ENCODE peak calls at places on chromosomes 13 and 19, in eight cellular contexts. U is lower lobe of right lung, W is brain microvascular endothelial cell, H is PC-9, Q is GM23338, E is cardiac muscle cell, G is Peyer's patch, F is H9. O is an unnamed sample.

GRCh38 chr19:30857388-30857787 is 485.2 kb downstream of the ZNF536 start:
- DNase-seq in U (no peak), W (no peak), H (no peak), Q (peak), E (no peak), G (peak), F (peak), O (no peak)

GRCh38 chr19:8466018-8466417 is 21.2 kb downstream of the HNRNPM start:
- DNase-seq in U (no peak), W (no peak), H (no peak), Q (no peak), E (no peak), G (no peak), F (no peak), O (no peak)

GRCh38 chr13:99655351-99656091 is 154.2 kb downstream of the TM9SF2 start:
- DNase-seq in U (no peak), W (peak), H (no peak), Q (no peak), E (no peak), G (peak), F (no peak), O (no peak)

GRCh38 chr13:28047784-28048388 is 52.5 kb downstream of the FLT3 start:
- DNase-seq in U (no peak), W (peak), H (peak), Q (no peak), E (no peak), G (no peak), F (no peak), O (no peak)

GRCh38 chr13:42478531-42479156 is 95.3 kb upstream of the TNFSF11 start:
- DNase-seq in U (no peak), W (peak), H (no peak), Q (peak), E (peak), G (no peak), F (no peak), O (no peak)

GRCh38 chr19:10617409-10618121 is 7.8 kb upstream of the SLC44A2 start:
- DNase-seq in U (no peak), W (peak), H (peak), Q (no peak), E (no peak), G (no peak), F (no peak), O (no peak)

GRCh38 chr19:42629191-42629590 is 34.5 kb upstream of the CEACAM8 start:
- DNase-seq in U (no peak), W (no peak), H (no peak), Q (no peak), E (no peak), G (no peak), F (no peak), O (no peak)

GRCh38 chr19:58356236-58356970 is 3.1 kb upstream of the A1BG start:
- DNase-seq in U (peak), W (no peak), H (no peak), Q (peak), E (no peak), G (no peak), F (no peak), O (no peak)

GRCh38 chr13:21081926-21082325 is 20.5 kb upstream of the LATS2 start:
- DNase-seq in U (no peak), W (no peak), H (no peak), Q (no peak), E (no peak), G (no peak), F (no peak), O (no peak)
- H3K27ac ChIP-seq in U (no peak), W (no peak), H (no peak), Q (no peak), E (no peak), G (no peak), F (no peak), O (no peak)

DNA sequence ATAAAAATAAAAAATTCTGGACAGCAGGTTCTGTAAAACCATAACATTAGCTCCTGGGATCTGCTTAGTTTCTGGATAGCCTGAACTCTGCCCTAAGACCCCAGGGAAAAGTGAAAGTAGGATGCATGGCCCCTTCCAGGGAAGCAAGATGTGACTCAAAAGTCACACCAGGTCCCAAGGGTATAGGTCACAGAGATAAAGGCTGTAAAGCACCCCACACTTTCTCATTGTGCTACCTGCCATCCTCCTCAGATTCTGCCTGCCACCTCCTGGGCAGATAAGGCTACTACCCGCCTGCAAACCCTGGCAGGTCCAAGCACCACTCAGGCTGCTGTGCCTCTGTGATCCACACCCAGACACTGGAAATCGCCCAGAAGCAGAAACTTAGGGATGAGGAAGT is 20.6 kb downstream of the FFAR2 start:
- DNase-seq in U (peak), W (peak), H (peak), Q (peak), E (peak), G (peak), F (peak), O (no peak)
- TF ChIP-seq CTCF in U (peak), W (peak), H (peak), Q (peak), E (peak), G (peak), F (peak), O (peak)

GRCh38 chr19:4174895-4175668 is 7.3 kb downstream of the SIRT6 start:
- DNase-seq in U (no peak), W (no peak), H (no peak), Q (no peak), E (no peak), G (no peak), F (no peak), O (no peak)
- H3K27ac ChIP-seq in U (no peak), W (no peak), H (no peak), Q (no peak), E (no peak), G (no peak), F (no peak), O (no peak)

GRCh38 chr19:33310606-33311325 is 8.4 kb upstream of the CEBPA start:
- DNase-seq in U (peak), W (no peak), H (no peak), Q (peak), E (no peak), G (peak), F (no peak), O (no peak)

GRCh38 chr19:33306853-33307792 is 4.8 kb upstream of the CEBPA start:
- DNase-seq in U (no peak), W (no peak), H (no peak), Q (no peak), E (no peak), G (peak), F (no peak), O (no peak)

GRCh38 chr19:33309826-33310225 is 7.5 kb upstream of the CEBPA start:
- DNase-seq in U (no peak), W (no peak), H (no peak), Q (no peak), E (no peak), G (peak), F (no peak), O (no peak)

GRCh38 chr19:33312065-33312464 is 9.7 kb upstream of the CEBPA start:
- DNase-seq in U (no peak), W (no peak), H (no peak), Q (no peak), E (no peak), G (peak), F (no peak), O (no peak)

DNA sequence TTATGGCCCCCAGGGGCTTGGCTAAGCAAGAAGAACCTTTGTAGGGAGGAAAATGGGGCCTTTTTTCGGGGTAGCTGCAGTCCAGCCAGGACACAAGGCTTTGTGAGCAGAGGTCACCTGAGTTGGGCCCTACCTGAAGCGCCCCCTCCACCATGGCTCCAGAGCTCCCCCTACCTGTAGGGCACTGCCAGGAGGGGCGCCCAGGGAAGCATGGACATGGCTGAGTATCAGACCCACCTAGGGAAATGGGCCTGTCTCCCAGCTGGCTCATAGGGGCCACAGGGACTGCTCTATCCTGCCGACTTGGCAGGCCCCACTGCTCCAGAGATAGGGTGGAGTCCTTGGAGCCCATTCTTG is 9.0 kb upstream of the CEBPA start:
- DNase-seq in U (peak), W (no peak), H (no peak), Q (no peak), E (no peak), G (peak), F (no peak), O (no peak)
- TF ChIP-seq CTCF in U (peak), W (no peak), H (peak), Q (peak), E (peak), G (peak), F (peak), O (peak)

GRCh38 chr19:39148939-39149529 is 23.4 kb downstream of the PAK4 start:
- DNase-seq in U (no peak), W (no peak), H (no peak), Q (no peak), E (no peak), G (no peak), F (no peak), O (no peak)
- H3K27ac ChIP-seq in U (no peak), W (no peak), H (no peak), Q (no peak), E (no peak), G (no peak), F (no peak), O (no peak)

DNA sequence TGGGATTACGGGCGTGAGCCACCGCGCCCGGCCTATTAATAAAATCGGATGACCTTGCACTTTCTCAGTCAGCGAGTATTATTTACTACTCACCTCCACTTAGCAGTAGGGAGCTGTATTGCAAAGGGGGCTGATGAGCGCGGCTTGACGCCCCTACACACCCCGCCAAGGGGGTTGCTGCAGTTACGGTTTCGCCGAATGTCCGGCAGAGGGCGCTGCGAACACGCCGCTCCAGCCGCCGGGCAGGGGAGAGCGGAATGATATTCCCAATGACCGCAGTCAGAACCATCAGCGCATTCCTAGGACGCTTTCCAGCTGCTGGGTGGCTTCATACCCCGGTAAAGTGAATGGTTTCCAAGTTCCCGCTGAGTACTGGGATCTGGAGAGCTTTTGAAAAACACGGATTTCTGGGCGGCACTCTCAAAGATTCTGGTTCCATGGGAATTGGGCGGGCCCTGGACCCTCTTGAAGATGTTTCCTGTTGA is 30.0 kb upstream of the TPT1 start:
- DNase-seq in U (peak), W (peak), H (no peak), Q (peak), E (peak), G (peak), F (peak), O (no peak)
- TF ChIP-seq CTCF in U (peak), W (peak), H (peak), Q (peak), E (peak), G (peak), F (peak), O (peak)

O was measured in RWPE2.